ENCODE peak calls at places on chromosomes 4 and X, in four cellular contexts. H is cerebellum; R is stimulated activated CD4-positive, alpha-beta T cell treated with anti-CD3 and anti-CD28 coated beads, Interleukin-15, amount 100 ng/mL, for 48 hours; E is HEK293T. T is an unnamed sample.

GRCh38 chrX:108091878-108092291 is 307 bp downstream of the ATG4A start:
- DNase-seq in H (peak), R (no peak), E (peak), T (no peak)

GRCh38 chrX:63934791-63935190 is 149.8 kb upstream of the ARHGEF9 start:
- DNase-seq in H (peak), R (no peak), E (no peak), T (no peak)

GRCh38 chr4:65943076-65943475 is 272.8 kb upstream of the EPHA5 start:
- DNase-seq in H (no peak), R (no peak), E (no peak), T (no peak)

GRCh38 chrX:136251042-136251991 is at the start of gene MAP7D3:
- DNase-seq in H (peak), R (peak), E (peak), T (peak)

GRCh38 chr4:173448557-173448918 is 49.6 kb upstream of the SCRG1 start:
- DNase-seq in H (no peak), R (no peak), E (no peak), T (no peak)

GRCh38 chr4:164212134-164212533 is 541.8 kb upstream of the SMIM31 start:
- DNase-seq in H (no peak), R (no peak), E (no peak), T (no peak)

GRCh38 chr4:616911-617643 is 8.3 kb upstream of the PDE6B start:
- DNase-seq in H (no peak), R (no peak), E (no peak), T (no peak)

GRCh38 chr4:6556263-6556662 is 18.7 kb upstream of the MAN2B2 start:
- DNase-seq in H (no peak), R (no peak), E (no peak), T (no peak)

GRCh38 chr4:28228575-28228974 is 1367.9 kb downstream of the STIM2 start:
- DNase-seq in H (no peak), R (no peak), E (no peak), T (no peak)

GRCh38 chrX:115650449-115650848 is 89.5 kb downstream of the PLS3 start:
- DNase-seq in H (no peak), R (no peak), E (no peak), T (no peak)